ENCODE peak calls at places on chromosomes 16 and 17, in four cellular contexts. One of them, this sample, is unnamed. For H3K4me1, the result is how much of the 10 kb centered on the place peaks cover.

GRCh38 chr16:67101683-67102082 is 8.1 kb upstream of the PHAF1 start:
- DNase-seq in H1: no peak
- DNase-seq in HCT116: no peak
- DNase-seq in sigmoid colon: no peak
- DNase-seq in this sample: no peak

GRCh38 chr17:40321502-40322416 is 12.8 kb downstream of the RARA start:
- DNase-seq in H1: no peak
- DNase-seq in HCT116: no peak
- DNase-seq in sigmoid colon: peak
- DNase-seq in this sample: peak

GRCh38 chr17:29037739-29038465 is 5.0 kb upstream of the PIPOX start:
- DNase-seq in H1: no peak
- DNase-seq in HCT116: no peak
- DNase-seq in sigmoid colon: no peak
- DNase-seq in this sample: no peak

GRCh38 chr17:41048441-41048840 is 1.3 kb upstream of the KRTAP2-1 start:
- DNase-seq in H1: no peak
- DNase-seq in HCT116: no peak
- DNase-seq in sigmoid colon: no peak
- DNase-seq in this sample: no peak

GRCh38 chr16:57245472-57246113 is 534 bp downstream of the ARL2BP start:
- DNase-seq in H1: no peak
- DNase-seq in HCT116: peak
- DNase-seq in sigmoid colon: peak
- DNase-seq in this sample: peak

GRCh38 chr16:30473231-30474061 is 904 bp downstream of the ITGAL start:
- DNase-seq in H1: no peak
- DNase-seq in HCT116: no peak
- DNase-seq in sigmoid colon: no peak
- DNase-seq in this sample: peak

GRCh38 chr16:79632289-79632688 is 31.8 kb upstream of the MAF start:
- DNase-seq in H1: no peak
- DNase-seq in HCT116: no peak
- DNase-seq in sigmoid colon: no peak
- DNase-seq in this sample: no peak

GRCh38 chr17:48131216-48131824 is 23.8 kb downstream of the SNX11 start:
- DNase-seq in H1: peak
- DNase-seq in HCT116: peak
- DNase-seq in sigmoid colon: peak
- DNase-seq in this sample: peak

GRCh38 chr17:81440511-81441244 is 45.4 kb downstream of the BAHCC1 start:
- DNase-seq in H1: peak
- DNase-seq in HCT116: no peak
- DNase-seq in sigmoid colon: no peak
- DNase-seq in this sample: no peak

GRCh38 chr16:17318200-17318599 is 152.6 kb downstream of the XYLT1 start:
- DNase-seq in H1: no peak
- DNase-seq in HCT116: no peak
- DNase-seq in sigmoid colon: no peak
- DNase-seq in this sample: no peak

GRCh38 chr17:40058151-40058784 is 4.1 kb upstream of the MED24 start:
- DNase-seq in H1: no peak
- DNase-seq in HCT116: no peak
- DNase-seq in sigmoid colon: no peak
- DNase-seq in this sample: no peak

GRCh38 chr17:7889166-7889584 is 586 bp downstream of the CHD3 start:
- DNase-seq in H1: no peak
- DNase-seq in HCT116: peak
- DNase-seq in sigmoid colon: peak
- DNase-seq in this sample: peak

GRCh38 chr16:66619534-66620418 is 15.3 kb downstream of the CMTM3 start:
- DNase-seq in H1: no peak
- DNase-seq in HCT116: no peak
- DNase-seq in sigmoid colon: no peak
- DNase-seq in this sample: no peak

GRCh38 chr16:3654249-3654991 is at the start of gene DNASE1:
- DNase-seq in H1: peak
- DNase-seq in HCT116: peak
- DNase-seq in sigmoid colon: peak
- DNase-seq in this sample: peak

GRCh38 chr17:27553019-27553511 is 77.9 kb upstream of the LGALS9 start:
- DNase-seq in H1: no peak
- DNase-seq in HCT116: no peak
- DNase-seq in sigmoid colon: no peak
- DNase-seq in this sample: peak

GRCh38 chr16:55571191-55571897 is 4.9 kb downstream of the CAPNS2 start:
- DNase-seq in H1: no peak
- DNase-seq in HCT116: no peak
- DNase-seq in sigmoid colon: peak
- DNase-seq in this sample: no peak

GRCh38 chr16:28905229-28905754 is 19.7 kb downstream of the RABEP2 start:
- DNase-seq in H1: no peak
- DNase-seq in HCT116: no peak
- DNase-seq in sigmoid colon: no peak
- DNase-seq in this sample: no peak

GRCh38 chr17:46865100-46865499 is 13.7 kb downstream of the WNT9B start:
- DNase-seq in H1: no peak
- DNase-seq in HCT116: no peak
- DNase-seq in sigmoid colon: no peak
- DNase-seq in this sample: no peak

GRCh38 chr17:43135454-43135819 is 10.3 kb upstream of the BRCA1 start:
- DNase-seq in H1: no peak
- DNase-seq in HCT116: no peak
- DNase-seq in sigmoid colon: peak
- DNase-seq in this sample: no peak

GRCh38 chr16:84699147-84699711 is 571 bp upstream of the USP10 start:
- DNase-seq in H1: no peak
- DNase-seq in HCT116: no peak
- DNase-seq in sigmoid colon: peak
- DNase-seq in this sample: peak

GRCh38 chr17:29039764-29040598 is 3.0 kb upstream of the PIPOX start:
- DNase-seq in H1: no peak
- DNase-seq in HCT116: no peak
- DNase-seq in sigmoid colon: no peak
- DNase-seq in this sample: no peak

GRCh38 chr17:40541060-40541872 is 24.0 kb downstream of the CCR7 start:
- DNase-seq in H1: no peak
- DNase-seq in HCT116: no peak
- DNase-seq in sigmoid colon: peak
- DNase-seq in this sample: no peak

GRCh38 chr17:64150237-64151015 is 20.5 kb upstream of the ERN1 start:
- DNase-seq in H1: no peak
- DNase-seq in HCT116: no peak
- DNase-seq in sigmoid colon: no peak
- DNase-seq in this sample: no peak

GRCh38 chr16:57289391-57290257 is 5.2 kb upstream of the PLLP start:
- DNase-seq in H1: no peak
- DNase-seq in HCT116: no peak
- DNase-seq in sigmoid colon: peak
- DNase-seq in this sample: no peak

GRCh38 chr17:16491131-16491702 is 776 bp downstream of the LRRC75A start:
- DNase-seq in H1: no peak
- DNase-seq in HCT116: no peak
- DNase-seq in sigmoid colon: no peak
- DNase-seq in this sample: peak

GRCh38 chr17:16488572-16488997 is 3.4 kb downstream of the LRRC75A start:
- DNase-seq in H1: no peak
- DNase-seq in HCT116: no peak
- DNase-seq in sigmoid colon: no peak
- DNase-seq in this sample: peak

GRCh38 chr17:16492613-16493290 is 759 bp upstream of the LRRC75A start:
- DNase-seq in H1: no peak
- DNase-seq in HCT116: no peak
- DNase-seq in sigmoid colon: no peak
- DNase-seq in this sample: no peak

GRCh38 chr17:16493470-16494048 is 1.6 kb upstream of the LRRC75A start:
- DNase-seq in H1: no peak
- DNase-seq in HCT116: no peak
- DNase-seq in sigmoid colon: no peak
- DNase-seq in this sample: no peak

GRCh38 chr17:16491703-16492612 is at the start of gene LRRC75A:
- DNase-seq in H1: no peak
- DNase-seq in HCT116: no peak
- DNase-seq in sigmoid colon: no peak
- DNase-seq in this sample: peak
- H3K4me3 ChIP-seq in H1: peak
- H3K4me3 ChIP-seq in HCT116: peak
- H3K4me3 ChIP-seq in sigmoid colon: peak
- H3K4me3 ChIP-seq in this sample: peak

DNA sequence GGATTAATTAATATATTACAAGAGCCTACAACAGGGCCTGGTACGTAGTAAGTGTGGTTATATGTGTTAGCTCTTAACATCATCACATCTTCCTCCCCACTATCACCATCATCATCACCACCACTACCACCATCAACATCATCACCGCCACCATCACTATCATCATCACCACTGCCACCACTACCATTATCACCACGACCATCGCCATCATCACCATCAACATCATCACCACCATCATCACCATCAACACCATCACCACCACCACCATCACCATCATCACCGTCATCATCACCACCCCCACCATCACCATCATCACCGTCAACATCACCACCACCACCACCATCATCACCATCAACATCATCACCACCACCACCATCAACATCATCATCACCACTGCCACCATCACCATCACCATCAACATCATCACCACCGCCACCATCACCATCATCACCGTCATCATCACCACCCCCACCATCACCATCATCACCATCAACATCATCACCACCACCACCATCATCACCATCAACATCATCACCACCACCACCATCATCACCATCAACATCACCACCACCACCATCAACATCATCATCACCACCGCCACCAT is 7.8 kb upstream of the IL4R start:
- DNase-seq in H1: no peak
- DNase-seq in HCT116: no peak
- DNase-seq in sigmoid colon: no peak
- DNase-seq in this sample: no peak
- H3K4me1 ChIP-seq in H1: under half
- H3K4me1 ChIP-seq in HCT116: under half
- H3K4me1 ChIP-seq in sigmoid colon: under half
- H3K4me1 ChIP-seq in this sample: under half

GRCh38 chr17:78342438-78343098 is 17.3 kb downstream of the SOCS3 start:
- DNase-seq in H1: no peak
- DNase-seq in HCT116: peak
- DNase-seq in sigmoid colon: peak
- DNase-seq in this sample: no peak
- TF ChIP-seq POLR2AphosphoS5 in H1: no peak
- TF ChIP-seq POLR2AphosphoS5 in HCT116: no peak
- TF ChIP-seq POLR2AphosphoS5 in sigmoid colon: peak
- TF ChIP-seq POLR2AphosphoS5 in this sample: no peak

DNA sequence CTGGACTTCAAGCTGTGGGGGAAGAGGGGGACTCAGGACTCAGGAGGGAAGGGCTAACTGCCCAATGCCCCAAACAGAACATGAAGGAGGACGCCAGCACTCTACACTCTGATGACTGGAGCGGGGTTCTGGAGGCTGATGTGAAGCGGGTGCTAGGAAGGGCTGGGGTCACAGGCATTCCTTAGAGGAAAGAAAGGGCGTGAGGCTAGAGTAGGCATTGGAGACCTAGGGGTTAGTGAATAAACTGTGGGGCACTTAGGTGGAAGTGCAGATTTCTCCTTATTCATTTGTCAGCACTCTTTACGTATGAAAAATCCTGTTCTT is 760 bp upstream of the LMF1 start:
- DNase-seq in H1: no peak
- DNase-seq in HCT116: no peak
- DNase-seq in sigmoid colon: no peak
- DNase-seq in this sample: no peak
- H3K4me3 ChIP-seq in H1: no peak
- H3K4me3 ChIP-seq in HCT116: peak
- H3K4me3 ChIP-seq in sigmoid colon: no peak
- H3K4me3 ChIP-seq in this sample: peak

DNA sequence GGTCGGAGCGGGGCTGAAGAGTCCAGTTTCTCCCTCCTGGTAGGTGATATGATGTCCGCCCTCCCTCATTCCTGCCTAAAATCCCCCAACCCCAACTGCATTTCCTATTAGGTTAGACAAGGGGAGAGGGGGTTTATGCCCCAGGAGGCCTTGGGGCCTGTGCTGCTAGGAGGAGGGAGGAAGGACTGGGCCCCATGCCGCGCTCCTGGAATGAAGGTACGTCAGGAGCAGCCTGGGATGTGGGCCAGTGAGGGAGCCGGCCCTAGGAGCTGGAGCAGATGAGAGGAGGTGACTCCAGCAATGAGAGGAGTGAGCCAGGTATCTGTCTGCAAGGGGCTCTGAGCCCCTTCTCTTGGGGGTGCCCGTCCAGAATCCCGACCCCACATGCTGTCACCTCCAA is 46.9 kb upstream of the CDC42EP4 start:
- DNase-seq in H1: no peak
- DNase-seq in HCT116: no peak
- DNase-seq in sigmoid colon: peak
- DNase-seq in this sample: no peak
- H3K4me1 ChIP-seq in H1: under half
- H3K4me1 ChIP-seq in HCT116: under half
- H3K4me1 ChIP-seq in sigmoid colon: under half
- H3K4me1 ChIP-seq in this sample: under half

GRCh38 chr17:76524598-76525512 is 12.7 kb downstream of the CYGB start:
- DNase-seq in H1: no peak
- DNase-seq in HCT116: no peak
- DNase-seq in sigmoid colon: no peak
- DNase-seq in this sample: peak
- TF ChIP-seq POLR2AphosphoS5 in H1: no peak
- TF ChIP-seq POLR2AphosphoS5 in HCT116: no peak
- TF ChIP-seq POLR2AphosphoS5 in sigmoid colon: no peak
- TF ChIP-seq POLR2AphosphoS5 in this sample: no peak

DNA sequence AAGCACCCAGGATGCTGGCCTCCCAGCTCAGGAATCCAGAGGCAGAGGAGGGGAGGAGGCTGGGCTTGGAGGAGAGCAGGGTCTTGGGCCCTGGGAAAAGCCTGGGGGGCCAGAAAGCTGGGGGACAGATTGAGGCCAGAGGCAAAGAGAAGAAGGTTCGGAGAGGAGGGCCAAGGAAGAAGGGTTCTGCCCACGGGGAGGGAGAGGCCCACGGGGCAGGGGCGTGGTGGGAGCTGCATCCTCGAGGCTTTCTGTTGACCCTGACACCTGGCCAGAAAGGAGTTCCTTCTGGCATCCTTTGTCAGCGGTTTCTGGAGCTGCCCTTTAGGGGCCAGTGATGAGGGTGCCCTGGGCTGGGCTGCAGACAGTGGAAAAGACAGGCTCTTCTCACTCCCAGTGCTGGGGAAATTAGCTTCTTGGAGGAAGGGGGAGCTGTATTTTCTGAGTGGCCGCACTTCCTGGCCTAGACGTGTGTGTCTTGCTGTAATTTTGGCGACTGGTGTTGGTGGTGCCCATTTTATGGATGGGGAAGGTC is 308.7 kb downstream of the SEC14L1 start:
- DNase-seq in H1: no peak
- DNase-seq in HCT116: no peak
- DNase-seq in sigmoid colon: no peak
- DNase-seq in this sample: no peak
- H3K4me3 ChIP-seq in H1: no peak
- H3K4me3 ChIP-seq in HCT116: no peak
- H3K4me3 ChIP-seq in sigmoid colon: peak
- H3K4me3 ChIP-seq in this sample: no peak